ENCODE peak calls at places on chromosomes 12 and 14, in six cellular contexts. J is fibroblast of lung, I is adipocyte, T is DND-41, H is MM.1S, E is neuronal stem cell. K is an unnamed sample.

GRCh38 chr14:22667881-22668280 is 23.7 kb upstream of the OR6J1 start:
- DNase-seq in I (no peak), T (no peak), E (no peak), J (no peak), H (no peak), K (no peak)

GRCh38 chr12:115966376-115966775 is 311.1 kb downstream of the MED13L start:
- DNase-seq in T (no peak), J (no peak), E (no peak), I (no peak), H (no peak), K (no peak)

GRCh38 chr12:55743131-55743921 is 404 bp downstream of the GDF11 start:
- DNase-seq in E (peak), T (peak), J (peak), H (peak), I (peak), K (peak)

GRCh38 chr14:63551338-63551737 is 8.2 kb upstream of the PPP2R5E start:
- DNase-seq in H (no peak), I (peak), T (no peak), J (peak), E (no peak), K (no peak)

GRCh38 chr14:71686677-71687076 is 245.6 kb upstream of the RGS6 start:
- DNase-seq in E (no peak), J (peak), T (no peak), H (no peak), I (peak), K (no peak)

GRCh38 chr14:69797573-69798338 is 715 bp upstream of the SLC10A1 start:
- DNase-seq in E (no peak), J (no peak), I (no peak), T (no peak), H (no peak), K (no peak)

GRCh38 chr12:124558298-124558697 is 9.1 kb downstream of the NCOR2 start:
- DNase-seq in T (no peak), J (no peak), E (no peak), I (no peak), H (no peak), K (no peak)

GRCh38 chr12:34399631-34400422 is 377.5 kb downstream of the ALG10 start:
- DNase-seq in J (no peak), H (no peak), E (no peak), T (no peak), I (no peak), K (peak)

GRCh38 chr14:53949201-53949600 is 7.4 kb downstream of the BMP4 start:
- DNase-seq in H (no peak), T (no peak), I (no peak), E (no peak), J (no peak), K (no peak)

GRCh38 chr12:130435331-130435730 is 97.6 kb downstream of the PIWIL1 start:
- DNase-seq in H (no peak), I (no peak), E (no peak), T (no peak), J (no peak), K (no peak)

GRCh38 chr12:128930591-128930990 is 77.3 kb downstream of the GLT1D1 start:
- DNase-seq in I (no peak), T (no peak), E (no peak), J (no peak), H (no peak), K (no peak)

GRCh38 chr12:57164966-57165365 is 17.5 kb upstream of the LRP1-AS start:
- DNase-seq in H (no peak), E (no peak), T (no peak), I (no peak), J (peak), K (no peak)

GRCh38 chr12:46472893-46473633 is 100.5 kb upstream of the SLC38A2 start:
- DNase-seq in I (peak), T (no peak), H (no peak), E (no peak), J (peak), K (no peak)

GRCh38 chr14:59583755-59584154 is 7.1 kb upstream of the CCDC175 start:
- DNase-seq in T (no peak), H (no peak), I (peak), E (no peak), J (peak), K (peak)

GRCh38 chr12:48451372-48451771 is 21.0 kb upstream of the ANP32D start:
- DNase-seq in E (no peak), H (no peak), J (no peak), T (no peak), I (no peak), K (no peak)

GRCh38 chr12:111578276-111578970 is 20.7 kb downstream of the ATXN2 start:
- DNase-seq in E (no peak), H (no peak), I (peak), T (no peak), J (peak), K (peak)

GRCh38 chr14:76720382-76720813 is 40.9 kb upstream of the VASH1 start:
- DNase-seq in I (no peak), H (peak), J (peak), E (peak), T (no peak), K (peak)

GRCh38 chr14:20501346-20501745 is 4.0 kb upstream of the RNASE10 start:
- DNase-seq in E (no peak), H (no peak), T (no peak), J (peak), I (peak), K (no peak)

GRCh38 chr14:23307687-23308644 is 1.3 kb downstream of the BCL2L2 start:
- DNase-seq in H (no peak), T (no peak), J (peak), I (no peak), E (no peak), K (no peak)

GRCh38 chr12:27382126-27382795 is 49.6 kb downstream of the BMAL2 start:
- DNase-seq in T (no peak), J (peak), H (no peak), E (no peak), I (peak), K (no peak)

GRCh38 chr12:9340422-9341259 is 132.4 kb upstream of the PZP start:
- DNase-seq in E (no peak), I (no peak), H (no peak), J (peak), T (no peak), K (no peak)

GRCh38 chr14:45094275-45094674 is 10.4 kb downstream of the PRPF39 start:
- DNase-seq in E (no peak), H (no peak), I (no peak), J (no peak), T (no peak), K (no peak)

GRCh38 chr14:90624732-90625444 is 191.3 kb downstream of the TTC7B start:
- DNase-seq in J (no peak), H (no peak), I (no peak), T (no peak), E (no peak), K (peak)

GRCh38 chr12:93128332-93128707 is 199.2 kb upstream of the EEA1 start:
- DNase-seq in T (no peak), I (no peak), H (no peak), J (no peak), E (no peak), K (no peak)

GRCh38 chr14:68233385-68233784 is 413.8 kb downstream of the RAD51B start:
- DNase-seq in H (no peak), E (no peak), J (peak), I (no peak), T (no peak), K (no peak)

GRCh38 chr14:59679872-59680271 is 103.3 kb upstream of the CCDC175 start:
- DNase-seq in T (no peak), J (peak), H (no peak), E (peak), I (peak), K (no peak)

GRCh38 chr14:31256534-31257243 is 49.1 kb upstream of the HECTD1 start:
- DNase-seq in I (no peak), E (no peak), T (no peak), J (no peak), H (no peak), K (no peak)
- H3K9ac ChIP-seq in I (no peak), E (no peak), T (no peak), J (no peak), H (no peak), K (no peak)

GRCh38 chr12:49547090-49547690 is 8.4 kb downstream of the KCNH3 start:
- DNase-seq in J (no peak), H (no peak), E (no peak), I (no peak), T (no peak), K (no peak)

GRCh38 chr12:49549735-49550710 is 11.2 kb downstream of the KCNH3 start:
- DNase-seq in E (no peak), T (no peak), H (no peak), J (no peak), I (no peak), K (no peak)

GRCh38 chr12:49548481-49548821 is 9.6 kb downstream of the KCNH3 start:
- DNase-seq in E (no peak), J (no peak), I (no peak), H (no peak), T (no peak), K (no peak)

GRCh38 chr12:49550853-49551252 is 12.0 kb downstream of the KCNH3 start:
- DNase-seq in H (no peak), J (no peak), I (no peak), T (no peak), E (no peak), K (no peak)

DNA sequence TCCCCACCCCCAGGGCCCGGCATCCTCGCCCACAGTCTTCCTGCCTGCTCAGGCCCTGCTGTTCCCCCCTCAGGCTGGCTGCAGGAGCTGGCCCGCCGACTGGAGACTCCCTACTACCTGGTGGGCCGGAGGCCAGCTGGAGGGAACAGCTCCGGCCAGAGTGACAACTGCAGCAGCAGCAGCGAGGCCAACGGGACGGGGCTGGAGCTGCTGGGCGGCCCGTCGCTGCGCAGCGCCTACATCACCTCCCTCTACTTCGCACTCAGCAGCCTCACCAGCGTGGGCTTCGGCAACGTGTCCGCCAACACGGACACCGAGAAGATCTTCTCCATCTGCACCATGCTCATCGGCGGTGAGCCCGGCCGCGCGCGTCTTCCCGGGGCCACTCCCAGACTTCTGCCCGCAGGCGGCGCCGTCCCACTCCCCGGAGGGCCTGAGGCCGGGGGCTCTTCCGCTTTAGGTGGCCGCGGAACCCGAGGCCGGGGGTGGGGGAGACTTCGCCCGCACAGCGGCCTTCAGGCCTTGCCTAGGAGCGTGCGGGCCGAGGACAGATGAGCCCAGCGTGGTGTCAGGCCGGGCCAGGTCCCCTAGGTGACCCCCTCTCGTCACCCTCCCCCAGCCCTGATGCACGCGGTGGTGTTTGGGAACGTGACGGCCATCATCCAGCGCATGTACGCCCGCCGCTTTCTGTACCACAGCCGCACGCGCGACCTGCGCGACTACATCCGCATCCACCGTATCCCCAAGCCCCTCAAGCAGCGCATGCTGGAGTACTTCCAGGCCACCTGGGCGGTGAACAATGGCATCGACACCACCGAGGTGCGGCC is 10.2 kb downstream of the KCNH3 start:
- DNase-seq in E (peak), I (peak), H (no peak), T (no peak), J (peak), K (peak)
- H3K9ac ChIP-seq in E (peak), I (no peak), H (no peak), T (no peak), J (no peak), K (no peak)

GRCh38 chr14:38039526-38039925 is 168.2 kb upstream of the SSTR1 start:
- DNase-seq in T (no peak), E (no peak), J (no peak), I (peak), H (no peak), K (no peak)
- H3K9ac ChIP-seq in T (no peak), E (no peak), J (no peak), I (no peak), H (no peak), K (no peak)

GRCh38 chr12:121345151-121345810 is 6.9 kb downstream of the ANAPC5 start:
- DNase-seq in E (no peak), T (no peak), J (no peak), I (no peak), H (no peak), K (no peak)
- H3K9ac ChIP-seq in E (no peak), T (no peak), J (no peak), I (no peak), H (no peak), K (no peak)

GRCh38 chr12:14768823-14769405 is 34.4 kb downstream of the WBP11 start:
- DNase-seq in H (no peak), J (peak), I (peak), T (no peak), E (no peak), K (peak)
- H3K9ac ChIP-seq in H (peak), J (no peak), I (peak), T (peak), E (peak), K (peak)

GRCh38 chr12:106137456-106138278 is 1.1 kb downstream of the NUAK1 start:
- DNase-seq in T (no peak), H (no peak), E (no peak), I (peak), J (no peak), K (no peak)

GRCh38 chr12:106135075-106135474 is 3.7 kb downstream of the NUAK1 start:
- DNase-seq in T (no peak), I (peak), H (no peak), E (no peak), J (peak), K (no peak)

GRCh38 chr12:106135781-106136180 is 3.0 kb downstream of the NUAK1 start:
- DNase-seq in T (no peak), I (peak), J (peak), H (no peak), E (no peak), K (no peak)

GRCh38 chr12:106134294-106134949 is 4.3 kb downstream of the NUAK1 start:
- DNase-seq in E (no peak), H (no peak), T (no peak), I (no peak), J (peak), K (no peak)

DNA sequence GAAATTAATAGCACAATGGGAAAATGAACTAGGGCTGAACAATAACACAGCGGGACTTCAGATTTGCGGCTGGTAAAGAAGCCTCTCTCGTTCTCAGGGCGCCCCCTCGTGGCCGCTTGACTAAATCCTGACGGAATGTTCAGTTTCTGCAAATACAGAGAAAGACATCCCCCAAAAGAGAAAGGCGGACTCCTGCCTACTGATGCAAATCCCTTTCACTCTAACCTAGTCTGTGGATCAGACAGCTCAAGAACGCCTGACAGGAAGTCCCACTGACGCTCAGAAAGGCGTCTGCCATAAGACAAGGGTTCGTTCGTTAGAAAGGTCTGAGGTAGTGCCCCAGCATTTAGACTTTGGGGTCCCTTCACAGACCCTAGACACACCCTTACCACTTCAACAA is 2.5 kb downstream of the NUAK1 start:
- DNase-seq in T (peak), J (peak), I (peak), H (peak), E (peak), K (peak)
- H3K9ac ChIP-seq in T (no peak), J (no peak), I (peak), H (peak), E (no peak), K (no peak)

DNA sequence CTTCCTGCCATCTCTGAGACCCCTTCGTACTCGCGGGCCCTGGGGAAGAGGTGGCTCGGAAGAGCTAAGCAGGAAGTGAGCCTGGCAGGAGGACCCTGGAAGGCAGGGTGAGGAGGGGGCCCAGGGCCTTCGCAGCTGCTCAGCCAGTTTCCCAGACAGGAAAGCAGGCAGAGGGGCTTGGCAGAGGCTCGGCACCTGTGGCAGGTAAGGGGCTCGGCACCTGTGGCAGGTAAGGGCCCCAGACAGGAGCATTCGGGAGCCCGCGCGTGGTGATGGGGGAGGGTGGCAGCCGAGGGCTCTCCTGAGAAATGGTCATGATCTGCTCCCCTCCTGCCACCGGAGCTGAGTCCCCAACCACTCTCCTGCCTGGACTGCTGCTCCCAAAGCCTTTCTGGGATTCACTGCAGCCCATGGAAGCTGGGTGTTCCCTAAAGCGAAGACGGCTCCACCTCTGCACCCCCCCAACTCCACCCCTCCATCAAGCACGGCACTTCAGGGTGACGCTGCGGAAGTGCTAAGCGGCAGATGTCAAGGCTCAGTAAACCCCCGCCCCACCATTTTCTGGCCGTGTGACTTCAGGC is 63.2 kb downstream of the PRIMA1 start:
- DNase-seq in I (no peak), T (no peak), J (no peak), E (no peak), H (no peak), K (no peak)
- H3K9ac ChIP-seq in I (no peak), T (no peak), J (no peak), E (no peak), H (no peak), K (no peak)

DNA sequence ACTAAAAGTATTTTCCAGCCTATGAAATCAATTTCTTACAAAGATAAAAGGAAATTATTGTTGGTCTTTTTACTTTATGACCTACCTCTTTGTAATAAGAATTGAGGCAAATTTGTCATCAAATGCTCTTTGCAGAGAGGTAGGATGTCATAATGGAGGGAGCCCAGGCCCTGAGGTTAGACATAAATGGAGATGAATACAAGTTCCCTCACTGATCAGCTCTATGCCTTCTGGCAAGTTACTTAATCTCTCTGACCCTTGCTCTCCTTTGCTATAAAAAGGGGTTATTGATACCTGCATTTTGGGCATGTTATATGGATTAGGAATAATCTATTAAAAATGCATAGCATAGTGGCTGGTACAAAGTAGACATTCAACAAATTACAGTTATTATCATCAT is 146.9 kb upstream of the KRR1 start:
- DNase-seq in J (no peak), E (no peak), I (no peak), H (no peak), T (no peak), K (no peak)
- H3K9ac ChIP-seq in J (no peak), E (no peak), I (no peak), H (no peak), T (no peak), K (no peak)